ENCODE peak calls at places on chromosomes 5 and 9, in four cellular contexts. One of them, this sample, is unnamed.

GRCh38 chr5:177086918-177087706 is 397 bp downstream of the FGFR4 start:
- DNase-seq in HCT116: peak
- DNase-seq in stomach: peak
- DNase-seq in suprapubic skin: no peak
- DNase-seq in this sample: no peak

GRCh38 chr5:168974081-168974480 is 326.9 kb downstream of the SLIT3 start:
- DNase-seq in HCT116: no peak
- DNase-seq in stomach: no peak
- DNase-seq in suprapubic skin: no peak
- DNase-seq in this sample: no peak

GRCh38 chr9:24479266-24479665 is 66.4 kb downstream of the IZUMO3 start:
- DNase-seq in HCT116: no peak
- DNase-seq in stomach: no peak
- DNase-seq in suprapubic skin: no peak
- DNase-seq in this sample: no peak

GRCh38 chr9:128088253-128088945 is 20.4 kb downstream of the SLC25A25 start:
- DNase-seq in HCT116: no peak
- DNase-seq in stomach: no peak
- DNase-seq in suprapubic skin: no peak
- DNase-seq in this sample: no peak

GRCh38 chr5:114989512-114989911 is 180.2 kb downstream of the TRIM36 start:
- DNase-seq in HCT116: no peak
- DNase-seq in stomach: no peak
- DNase-seq in suprapubic skin: no peak
- DNase-seq in this sample: no peak

GRCh38 chr5:53893626-53894025 is 333.2 kb downstream of the NDUFS4 start:
- DNase-seq in HCT116: no peak
- DNase-seq in stomach: no peak
- DNase-seq in suprapubic skin: no peak
- DNase-seq in this sample: no peak

GRCh38 chr5:91499943-91500531 is 116.9 kb upstream of the ARRDC3 start:
- DNase-seq in HCT116: peak
- DNase-seq in stomach: no peak
- DNase-seq in suprapubic skin: no peak
- DNase-seq in this sample: no peak

GRCh38 chr9:135085830-135086546 is 1.5 kb upstream of the OLFM1 start:
- DNase-seq in HCT116: peak
- DNase-seq in stomach: peak
- DNase-seq in suprapubic skin: peak
- DNase-seq in this sample: peak

GRCh38 chr5:126483156-126483555 is 59.9 kb downstream of the GRAMD2B start:
- DNase-seq in HCT116: no peak
- DNase-seq in stomach: no peak
- DNase-seq in suprapubic skin: no peak
- DNase-seq in this sample: no peak

GRCh38 chr9:109469646-109470358 is 28.3 kb downstream of the PTPN3 start:
- DNase-seq in HCT116: peak
- DNase-seq in stomach: peak
- DNase-seq in suprapubic skin: peak
- DNase-seq in this sample: peak

GRCh38 chr5:10933141-10933540 is 172.1 kb upstream of the DAP start:
- DNase-seq in HCT116: no peak
- DNase-seq in stomach: no peak
- DNase-seq in suprapubic skin: no peak
- DNase-seq in this sample: no peak

GRCh38 chr9:137432687-137433348 is 8.3 kb downstream of the ENTPD8 start:
- DNase-seq in HCT116: no peak
- DNase-seq in stomach: no peak
- DNase-seq in suprapubic skin: peak
- DNase-seq in this sample: no peak

GRCh38 chr5:40674661-40675235 is 5.0 kb upstream of the PTGER4 start:
- DNase-seq in HCT116: no peak
- DNase-seq in stomach: no peak
- DNase-seq in suprapubic skin: no peak
- DNase-seq in this sample: no peak

GRCh38 chr5:190366-191035 is 794 bp upstream of the LRRC14B start:
- DNase-seq in HCT116: no peak
- DNase-seq in stomach: no peak
- DNase-seq in suprapubic skin: no peak
- DNase-seq in this sample: peak

GRCh38 chr5:151740336-151740942 is 18.0 kb downstream of the ATOX1 start:
- DNase-seq in HCT116: no peak
- DNase-seq in stomach: peak
- DNase-seq in suprapubic skin: peak
- DNase-seq in this sample: peak

GRCh38 chr5:154198611-154199230 is 8.2 kb downstream of the GALNT10 start:
- DNase-seq in HCT116: no peak
- DNase-seq in stomach: no peak
- DNase-seq in suprapubic skin: no peak
- DNase-seq in this sample: no peak

GRCh38 chr5:88885043-88885442 is 2.1 kb upstream of the MEF2C start:
- DNase-seq in HCT116: no peak
- DNase-seq in stomach: no peak
- DNase-seq in suprapubic skin: no peak
- DNase-seq in this sample: no peak

GRCh38 chr9:16642421-16643109 is 227.9 kb downstream of the BNC2 start:
- DNase-seq in HCT116: no peak
- DNase-seq in stomach: no peak
- DNase-seq in suprapubic skin: no peak
- DNase-seq in this sample: no peak

GRCh38 chr5:5373351-5374033 is 49.0 kb upstream of the ICE1 start:
- DNase-seq in HCT116: no peak
- DNase-seq in stomach: no peak
- DNase-seq in suprapubic skin: no peak
- DNase-seq in this sample: peak

GRCh38 chr9:105053209-105053652 is 125.3 kb upstream of the ABCA1 start:
- DNase-seq in HCT116: no peak
- DNase-seq in stomach: no peak
- DNase-seq in suprapubic skin: no peak
- DNase-seq in this sample: no peak

GRCh38 chr5:158463188-158463587 is 604.2 kb upstream of the CLINT1 start:
- DNase-seq in HCT116: no peak
- DNase-seq in stomach: no peak
- DNase-seq in suprapubic skin: no peak
- DNase-seq in this sample: no peak

GRCh38 chr9:131847665-131848354 is 107.9 kb upstream of the RAPGEF1 start:
- DNase-seq in HCT116: no peak
- DNase-seq in stomach: no peak
- DNase-seq in suprapubic skin: no peak
- DNase-seq in this sample: no peak

GRCh38 chr5:78972654-78973428 is 12.3 kb downstream of the ARSB start:
- DNase-seq in HCT116: no peak
- DNase-seq in stomach: peak
- DNase-seq in suprapubic skin: peak
- DNase-seq in this sample: no peak

GRCh38 chr5:143205386-143205785 is 198.1 kb downstream of the NR3C1 start:
- DNase-seq in HCT116: no peak
- DNase-seq in stomach: no peak
- DNase-seq in suprapubic skin: no peak
- DNase-seq in this sample: no peak

GRCh38 chr5:51488803-51489642 is 105.8 kb downstream of the ISL1 start:
- DNase-seq in HCT116: no peak
- DNase-seq in stomach: no peak
- DNase-seq in suprapubic skin: no peak
- DNase-seq in this sample: no peak

GRCh38 chr9:38309324-38310195 is 82.9 kb upstream of the ALDH1B1 start:
- DNase-seq in HCT116: no peak
- DNase-seq in stomach: no peak
- DNase-seq in suprapubic skin: no peak
- DNase-seq in this sample: no peak

GRCh38 chr5:180331647-180331950 is 21.5 kb downstream of the GFPT2 start:
- DNase-seq in HCT116: no peak
- DNase-seq in stomach: no peak
- DNase-seq in suprapubic skin: no peak
- DNase-seq in this sample: no peak
- TF ChIP-seq POLR2AphosphoS5 in HCT116: no peak
- TF ChIP-seq POLR2AphosphoS5 in stomach: no peak
- TF ChIP-seq POLR2AphosphoS5 in suprapubic skin: no peak
- TF ChIP-seq POLR2AphosphoS5 in this sample: no peak

GRCh38 chr9:94772128-94772527 is 45.6 kb downstream of the AOPEP start:
- DNase-seq in HCT116: no peak
- DNase-seq in stomach: no peak
- DNase-seq in suprapubic skin: no peak
- DNase-seq in this sample: no peak

GRCh38 chr9:94771096-94771495 is 44.6 kb downstream of the AOPEP start:
- DNase-seq in HCT116: no peak
- DNase-seq in stomach: no peak
- DNase-seq in suprapubic skin: no peak
- DNase-seq in this sample: no peak

GRCh38 chr9:94773655-94774054 is 47.2 kb downstream of the AOPEP start:
- DNase-seq in HCT116: no peak
- DNase-seq in stomach: no peak
- DNase-seq in suprapubic skin: no peak
- DNase-seq in this sample: no peak

GRCh38 chr9:94770344-94770743 is 43.8 kb downstream of the AOPEP start:
- DNase-seq in HCT116: no peak
- DNase-seq in stomach: no peak
- DNase-seq in suprapubic skin: no peak
- DNase-seq in this sample: no peak

DNA sequence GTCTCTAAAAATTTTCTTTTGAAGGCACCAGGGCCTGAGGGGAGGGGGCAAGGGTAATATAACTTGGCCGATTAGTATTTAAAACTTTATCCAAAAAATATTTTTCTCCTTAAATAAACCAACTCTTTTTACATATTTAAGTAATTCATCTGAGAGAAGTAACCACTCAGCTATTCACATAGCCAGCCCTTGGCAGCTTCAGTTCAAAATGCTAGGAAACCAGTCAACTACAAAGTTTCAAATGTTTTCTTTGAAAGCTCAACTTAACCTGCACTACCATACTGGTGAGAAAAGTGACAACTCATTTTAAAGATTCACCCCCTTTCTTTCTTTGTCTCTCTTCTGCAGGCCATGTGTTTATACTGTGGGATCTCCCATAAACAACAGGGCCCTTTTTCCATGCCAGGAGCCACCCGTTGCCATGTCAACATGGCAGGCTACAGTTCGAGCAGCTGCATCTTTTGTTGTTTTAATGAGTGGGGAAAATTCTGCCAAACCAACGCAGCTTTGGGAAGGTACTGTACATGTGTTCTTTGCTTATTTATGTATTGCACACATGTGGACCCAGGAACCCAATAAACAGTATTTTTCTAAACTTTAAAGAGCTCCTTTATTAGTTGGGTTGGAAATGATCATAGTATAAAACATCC is 46.3 kb downstream of the AOPEP start:
- DNase-seq in HCT116: no peak
- DNase-seq in stomach: no peak
- DNase-seq in suprapubic skin: no peak
- DNase-seq in this sample: no peak
- TF ChIP-seq POLR2AphosphoS5 in HCT116: no peak
- TF ChIP-seq POLR2AphosphoS5 in stomach: no peak
- TF ChIP-seq POLR2AphosphoS5 in suprapubic skin: no peak
- TF ChIP-seq POLR2AphosphoS5 in this sample: no peak

DNA sequence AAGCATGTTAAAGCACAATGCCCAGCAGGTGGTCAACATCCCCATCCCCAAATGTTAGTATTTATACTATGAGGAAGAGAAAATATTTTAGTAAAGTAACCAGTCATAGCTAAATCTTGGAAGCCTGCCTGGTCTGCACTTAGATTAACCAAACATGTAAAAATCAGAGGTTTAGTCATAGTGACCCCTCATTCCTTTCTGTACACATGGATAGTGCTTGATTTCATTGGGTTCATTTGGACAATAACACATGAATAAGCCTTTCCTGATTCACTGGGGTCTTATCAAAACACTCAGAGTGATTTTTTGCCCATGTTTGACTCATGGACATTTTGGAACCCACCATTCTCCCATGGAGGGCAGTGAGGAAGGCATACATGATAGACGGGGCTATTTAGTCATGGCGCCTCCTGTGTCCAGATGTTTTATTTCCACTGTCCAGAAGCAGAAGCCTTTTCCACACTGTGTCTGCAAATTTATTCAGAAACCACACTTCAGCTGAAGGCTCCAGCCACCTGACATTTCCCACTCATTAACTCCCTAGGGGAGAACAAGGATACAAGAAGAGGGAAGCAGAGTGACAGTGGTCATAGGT is 32.5 kb downstream of the OR1J1 start:
- DNase-seq in HCT116: no peak
- DNase-seq in stomach: no peak
- DNase-seq in suprapubic skin: no peak
- DNase-seq in this sample: no peak
- TF ChIP-seq POLR2AphosphoS5 in HCT116: no peak
- TF ChIP-seq POLR2AphosphoS5 in stomach: peak
- TF ChIP-seq POLR2AphosphoS5 in suprapubic skin: no peak
- TF ChIP-seq POLR2AphosphoS5 in this sample: no peak

GRCh38 chr9:129637102-129637501 is 4.8 kb downstream of the ASB6 start:
- DNase-seq in HCT116: no peak
- DNase-seq in stomach: no peak
- DNase-seq in suprapubic skin: no peak
- DNase-seq in this sample: no peak
- TF ChIP-seq POLR2AphosphoS5 in HCT116: peak
- TF ChIP-seq POLR2AphosphoS5 in stomach: no peak
- TF ChIP-seq POLR2AphosphoS5 in suprapubic skin: no peak
- TF ChIP-seq POLR2AphosphoS5 in this sample: no peak

GRCh38 chr5:179833709-179834070 is 13.0 kb downstream of the SQSTM1 start:
- DNase-seq in HCT116: no peak
- DNase-seq in stomach: no peak
- DNase-seq in suprapubic skin: no peak
- DNase-seq in this sample: no peak
- TF ChIP-seq POLR2AphosphoS5 in HCT116: no peak
- TF ChIP-seq POLR2AphosphoS5 in stomach: no peak
- TF ChIP-seq POLR2AphosphoS5 in suprapubic skin: no peak
- TF ChIP-seq POLR2AphosphoS5 in this sample: no peak

GRCh38 chr5:41708604-41708940 is 161.7 kb downstream of the OXCT1 start:
- DNase-seq in HCT116: no peak
- DNase-seq in stomach: no peak
- DNase-seq in suprapubic skin: no peak
- DNase-seq in this sample: no peak

DNA sequence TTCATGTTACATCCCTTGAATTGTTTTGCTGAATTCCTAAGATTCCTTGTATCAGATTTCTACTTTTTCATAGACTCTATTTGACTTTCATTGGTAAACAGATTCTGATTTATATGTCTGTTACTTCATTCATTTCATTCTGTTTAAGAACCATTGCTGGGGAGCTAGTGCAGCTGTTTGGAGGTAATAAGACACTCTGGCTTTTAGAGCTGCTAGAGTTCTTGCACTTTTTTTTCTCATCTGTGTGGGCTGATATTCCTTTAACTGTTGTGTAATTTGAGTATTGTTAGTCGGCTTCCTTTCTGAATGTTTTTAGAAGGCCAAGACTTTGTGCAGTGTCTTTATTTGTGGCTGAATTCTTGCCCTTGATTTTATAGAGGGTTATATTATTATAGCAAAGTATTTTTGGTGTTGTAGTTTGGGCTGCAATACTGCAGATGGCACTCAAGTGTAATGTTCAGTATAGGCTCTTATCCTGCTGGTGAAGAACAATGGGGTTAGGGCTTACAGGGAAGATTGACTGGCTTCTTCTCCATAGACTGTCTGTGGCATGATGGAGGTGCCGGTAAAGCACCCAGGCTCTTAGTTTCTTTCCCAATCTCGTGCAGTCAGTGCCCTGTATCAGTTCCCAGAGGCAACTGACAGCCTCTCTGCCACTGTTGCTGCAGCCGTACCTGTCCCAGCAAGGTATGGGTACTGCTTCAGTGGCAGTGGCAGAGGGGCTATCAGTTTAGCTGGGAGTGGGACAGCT is 162.2 kb downstream of the OXCT1 start:
- DNase-seq in HCT116: peak
- DNase-seq in stomach: no peak
- DNase-seq in suprapubic skin: no peak
- DNase-seq in this sample: no peak
- TF ChIP-seq POLR2AphosphoS5 in HCT116: no peak
- TF ChIP-seq POLR2AphosphoS5 in stomach: no peak
- TF ChIP-seq POLR2AphosphoS5 in suprapubic skin: no peak
- TF ChIP-seq POLR2AphosphoS5 in this sample: no peak

This sample was measured in sigmoid colon.